ENCODE peak calls at places on chromosomes 11 and 22, in seven cellular contexts. N is uterus, A is esophagus muscularis mucosa, X is ovary, F is adrenal gland, L is esophagus squamous epithelium, B is right lobe of liver. U is an unnamed sample.

GRCh38 chr22:41699264-41700104 is at the start of gene MEI1:
- DNase-seq in A (no peak), N (peak; percentile 86), F (peak; percentile 94), L (peak; percentile 23), B (peak; percentile 89), X (peak; percentile 82), U (peak; percentile 85)

GRCh38 chr11:81658722-81659121 is 1074.9 kb downstream of the FAM181B start:
- DNase-seq in N (no peak), F (no peak), L (no peak), B (peak; percentile 42), A (no peak), X (no peak), U (no peak)

GRCh38 chr11:8225589-8226036 is 38.1 kb downstream of the LMO1 start:
- DNase-seq in F (peak; percentile 91), L (no peak), X (peak; percentile 67), B (peak; percentile 71), A (peak; percentile 94), N (peak; percentile 75), U (peak; percentile 73)

GRCh38 chr11:112613051-112613972 is 347.9 kb upstream of the NCAM1 start:
- DNase-seq in N (peak; percentile 30), B (no peak), A (no peak), L (no peak), F (no peak), X (no peak), U (no peak)

GRCh38 chr11:6992026-6992425 is 28.1 kb downstream of the ZNF214 start:
- DNase-seq in L (no peak), B (no peak), A (no peak), X (no peak), N (no peak), F (no peak), U (no peak)

GRCh38 chr11:60959445-60959844 is 7.5 kb upstream of the SLC15A3 start:
- DNase-seq in L (no peak), F (no peak), A (no peak), X (no peak), B (no peak), N (no peak), U (no peak)

GRCh38 chr11:133821776-133822175 is 23.5 kb downstream of the SPATA19 start:
- DNase-seq in X (no peak), B (no peak), F (peak; percentile 64), L (no peak), N (no peak), A (no peak), U (peak; percentile 20)

GRCh38 chr11:70680781-70681281 is 282.5 kb downstream of the CTTN start:
- DNase-seq in N (no peak), X (no peak), L (no peak), B (no peak), F (no peak), A (no peak), U (no peak)

GRCh38 chr22:39518124-39518786 is 2.1 kb upstream of the ATF4 start:
- DNase-seq in B (no peak), A (no peak), F (no peak), N (no peak), L (no peak), X (no peak), U (no peak)

GRCh38 chr22:39518996-39519680 is 1.2 kb upstream of the ATF4 start:
- DNase-seq in X (no peak), F (no peak), B (no peak), A (no peak), N (no peak), L (no peak), U (peak; percentile 51)

GRCh38 chr22:39519681-39520053 is 695 bp upstream of the ATF4 start:
- DNase-seq in N (peak; percentile 66), F (peak; percentile 81), X (peak; percentile 58), B (peak; percentile 73), L (no peak), A (no peak), U (peak; percentile 69)

GRCh38 chr22:39520874-39521857 is 804 bp downstream of the ATF4 start:
- DNase-seq in B (peak; percentile 79), A (peak; percentile 94), X (peak; percentile 75), L (no peak), F (peak; percentile 87), N (peak; percentile 85), U (peak; percentile 84)

DNA sequence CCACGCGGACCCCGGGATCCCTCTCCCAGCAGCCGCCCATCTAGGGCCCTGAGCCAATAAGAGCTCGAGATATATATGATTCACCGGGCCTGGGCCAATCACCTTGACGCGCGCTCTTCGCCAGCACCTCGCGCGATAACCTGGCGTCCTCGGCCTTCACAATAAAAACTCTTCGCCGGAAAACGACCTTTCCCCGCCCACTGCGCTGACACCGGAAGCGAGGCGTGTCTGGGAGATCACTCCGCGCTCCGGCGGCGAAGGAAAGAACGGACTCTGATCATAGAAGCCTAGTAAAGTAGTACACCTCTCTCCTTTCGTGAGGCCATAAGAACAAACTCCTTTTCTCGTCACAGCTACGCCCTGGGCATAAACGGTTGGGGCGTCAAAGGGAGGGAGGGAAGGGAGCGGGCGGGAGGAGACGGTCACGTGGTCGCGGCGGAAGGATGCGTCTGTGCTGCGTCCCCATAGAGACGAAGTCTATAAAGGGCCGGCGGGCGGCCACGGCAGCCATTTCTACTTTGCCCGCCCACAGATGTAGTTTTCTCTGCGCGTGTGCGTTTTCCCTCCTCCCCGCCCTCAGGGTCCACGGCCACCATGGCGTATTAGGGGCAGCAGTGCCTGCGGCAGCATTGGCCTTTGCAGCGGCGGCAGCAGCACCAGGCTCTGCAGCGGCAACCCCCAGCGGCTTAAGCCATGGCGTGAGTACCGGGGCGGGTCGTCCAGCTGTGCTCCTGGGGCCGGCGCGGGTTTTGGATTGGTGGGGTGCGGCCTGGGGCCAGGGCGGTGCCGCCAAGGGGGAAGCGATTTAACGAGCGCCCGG is at the start of gene ATF4:
- DNase-seq in L (peak; percentile 94), B (peak; percentile 97), X (peak; percentile 98), N (peak; percentile 97), F (peak; percentile 99), A (peak; percentile 99), U (peak; percentile 98)
- TF ChIP-seq POLR2A in L (no peak), B (peak; percentile 98), X (peak; percentile 99), N (peak; percentile 97), F (peak; percentile 98), A (peak; percentile 99), U (peak; percentile 100)

GRCh38 chr11:118899706-118900360 is 16.1 kb downstream of the CXCR5 start:
- DNase-seq in B (no peak), X (no peak), N (no peak), A (no peak), F (peak; percentile 51), L (no peak), U (no peak)

GRCh38 chr11:118897721-118898310 is 14.1 kb downstream of the CXCR5 start:
- DNase-seq in X (no peak), N (no peak), F (peak; percentile 54), A (no peak), L (no peak), B (no peak), U (peak; percentile 7)

GRCh38 chr11:118898400-118899295 is 15.0 kb downstream of the CXCR5 start:
- DNase-seq in X (no peak), N (no peak), B (peak; percentile 48), F (no peak), L (no peak), A (no peak), U (peak; percentile 6)

GRCh38 chr11:118900535-118901384 is 17.1 kb downstream of the CXCR5 start:
- DNase-seq in X (no peak), F (peak; percentile 53), N (no peak), A (no peak), B (no peak), L (no peak), U (no peak)

GRCh38 chr11:118899296-118899688 is 15.6 kb downstream of the CXCR5 start:
- DNase-seq in F (no peak), A (no peak), L (no peak), B (peak; percentile 47), N (no peak), X (no peak), U (no peak)
- H3K27ac ChIP-seq in F (no peak overlapping the region), A (no peak overlapping the region), L (no peak overlapping the region), B (no peak overlapping the region), N (no peak overlapping the region), X (no peak overlapping the region), U (no peak overlapping the region)

GRCh38 chr11:92941676-92942571 is 27.5 kb upstream of the MTNR1B start:
- DNase-seq in B (no peak), L (no peak), A (no peak), F (no peak), N (no peak), X (no peak), U (no peak)

GRCh38 chr11:92948116-92948515 is 21.3 kb upstream of the MTNR1B start:
- DNase-seq in L (no peak), X (no peak), F (no peak), B (peak; percentile 59), A (no peak), N (no peak), U (peak; percentile 59)

DNA sequence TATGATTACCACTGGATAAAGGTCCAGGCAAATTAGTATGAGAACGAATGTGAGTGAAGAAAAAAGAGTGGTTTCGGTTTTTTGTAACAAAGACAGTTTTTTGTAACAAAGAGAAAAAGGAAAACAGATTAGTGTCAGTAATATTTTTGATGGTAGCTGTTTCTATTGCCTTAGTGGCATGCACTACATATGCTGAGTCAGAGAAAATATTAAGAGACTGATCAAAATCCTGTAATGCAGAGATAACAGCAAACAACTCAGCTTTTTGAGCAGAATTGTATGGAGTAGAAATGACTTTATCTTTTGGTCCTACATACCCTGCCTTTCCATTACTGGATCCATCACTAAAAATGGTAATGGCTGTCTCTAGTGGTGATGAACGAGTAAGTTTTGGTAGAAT is 22.7 kb upstream of the MTNR1B start:
- DNase-seq in X (no peak), N (no peak), B (no peak), A (no peak), L (no peak), F (no peak), U (no peak)
- H3K4me1 ChIP-seq in X (no peaks in the 10 kb centered on the region), N (no peaks in the 10 kb centered on the region), B (no peaks in the 10 kb centered on the region), A (no peaks in the 10 kb centered on the region), L (no peaks in the 10 kb centered on the region), F (no peaks in the 10 kb centered on the region), U (peaks cover 6% of the 10 kb centered on the region)

GRCh38 chr11:117180020-117180419 is 1.5 kb downstream of the SIDT2 start:
- DNase-seq in B (no peak), N (no peak), X (no peak), A (no peak), F (peak; percentile 50), L (no peak), U (no peak)

GRCh38 chr11:117179048-117179999 is 781 bp downstream of the SIDT2 start:
- DNase-seq in X (peak; percentile 33), F (peak; percentile 74), N (no peak), B (peak; percentile 69), A (no peak), L (no peak), U (peak; percentile 63)

GRCh38 chr11:117176186-117176585 is 2.4 kb upstream of the SIDT2 start:
- DNase-seq in N (no peak), B (no peak), X (no peak), A (no peak), L (no peak), F (peak; percentile 44), U (no peak)

GRCh38 chr11:117177534-117178209 is 871 bp upstream of the SIDT2 start:
- DNase-seq in F (peak; percentile 51), L (no peak), N (no peak), B (no peak), X (no peak), A (no peak), U (no peak)

DNA sequence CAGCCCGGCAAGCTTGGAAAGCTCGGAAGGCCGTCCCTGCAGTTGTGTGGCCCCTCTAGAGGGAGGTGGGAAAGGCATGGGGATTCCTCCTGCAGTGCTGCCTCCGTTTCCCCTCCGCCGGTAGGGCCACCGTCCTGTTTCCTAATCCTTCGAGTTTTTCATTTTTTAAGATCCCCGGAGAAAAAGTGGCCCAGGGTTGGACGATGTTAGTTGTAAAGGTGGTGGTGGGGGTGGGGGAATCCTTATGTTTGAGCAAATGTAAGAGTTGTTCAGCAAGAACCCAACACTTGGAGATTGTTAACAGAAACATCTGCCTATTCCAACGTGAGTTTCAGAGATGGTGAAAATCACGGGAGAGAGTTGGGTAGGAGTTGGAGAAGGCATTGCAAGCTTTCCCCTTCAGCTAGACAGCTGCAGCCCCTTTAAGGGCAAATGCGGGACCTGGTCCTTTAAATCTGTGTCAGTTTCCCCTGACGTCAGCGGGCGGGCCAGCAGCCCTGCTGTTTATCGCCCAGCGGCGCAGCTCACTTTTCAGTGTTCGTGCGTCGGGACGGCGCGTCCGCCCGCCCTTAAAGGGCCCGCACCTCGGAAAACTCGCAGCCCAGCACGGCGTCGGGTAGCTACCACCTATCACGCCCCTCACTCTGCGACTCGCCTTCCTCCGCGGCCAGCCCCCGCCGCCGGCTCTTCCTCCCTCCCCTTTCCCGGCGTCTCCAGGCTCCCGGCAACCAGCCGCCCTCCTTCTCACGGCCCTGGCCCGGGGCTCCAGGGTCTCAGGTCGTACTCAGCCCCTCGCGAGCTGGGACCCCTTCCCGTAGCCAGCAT is at the start of gene SIDT2:
- DNase-seq in N (peak; percentile 95), F (peak; percentile 98), A (peak; percentile 97), L (peak; percentile 57), X (peak; percentile 93), B (peak; percentile 97), U (peak; percentile 97)
- TF ChIP-seq POLR2A in N (peak; percentile 96), F (peak; percentile 84), A (peak; percentile 74), L (no peak), X (peak; percentile 94), B (peak; percentile 91), U (peak; percentile 93)